ENCODE peak calls at places on chromosomes 3 and 15, in eight cellular contexts. L is AG09319; R is GF-D8; P is fibroblast of pulmonary artery; T is neuronal stem cell; J is RWPE2; X is stimulated activated CD8-positive, alpha-beta memory T cell treated with anti-CD3 and anti-CD28 coated beads, Interleukin-12 subunit alpha, Interleukin-12 subunit beta, amount 100 ng/mL, for 1 hour; N is activated effector memory CD4-positive, alpha-beta T cell treated with Interleukin-2 at 50 U/mL for 16 hours. M is an unnamed sample.

GRCh38 chr15:36429707-36430106 is 149.7 kb upstream of the CDIN1 start:
- DNase-seq in R (no peak), J (no peak), N (no peak), T (no peak), X (no peak), P (no peak), L (no peak), M (no peak)

GRCh38 chr3:13277860-13278531 is 142.1 kb downstream of the NUP210 start:
- DNase-seq in T (no peak), L (no peak), N (no peak), J (peak; percentile 30), X (no peak), R (no peak), P (peak; percentile 5), M (no peak)

GRCh38 chr3:184315871-184316661 is 1.7 kb downstream of the EIF4G1 start:
- DNase-seq in N (no peak), R (no peak), L (no peak), J (no peak), P (peak; percentile 34), X (no peak), T (no peak), M (no peak)

GRCh38 chr3:111738790-111739189 is 120.3 kb upstream of the PHLDB2 start:
- DNase-seq in N (no peak), R (no peak), T (no peak), P (no peak), X (no peak), L (no peak), J (no peak), M (no peak)

GRCh38 chr3:193945126-193945525 is 190.8 kb upstream of the HES1 start:
- DNase-seq in N (no peak), L (no peak), J (no peak), T (no peak), P (no peak), R (no peak), X (no peak), M (no peak)

GRCh38 chr15:77966540-77967290 is 110.8 kb downstream of the TBC1D2B start:
- DNase-seq in R (no peak), P (peak; percentile 58), X (peak; percentile 39), N (peak; percentile 38), L (no peak), T (no peak), J (peak; percentile 66), M (no peak)

GRCh38 chr3:69085543-69086132 is 901 bp downstream of the ARL6IP5 start:
- DNase-seq in P (no peak), N (no peak), J (no peak), X (no peak), R (no peak), L (no peak), T (no peak), M (no peak)

GRCh38 chr3:58432905-58433304 is 727 bp downstream of the PDHB start:
- DNase-seq in T (no peak), L (no peak), J (no peak), N (no peak), P (no peak), X (no peak), R (no peak), M (no peak)

GRCh38 chr3:105629725-105630124 is 239.1 kb downstream of the CBLB start:
- DNase-seq in N (no peak), P (no peak), J (no peak), L (no peak), X (no peak), R (no peak), T (no peak), M (no peak)

GRCh38 chr15:91318976-91319714 is 219.1 kb downstream of the SV2B start:
- DNase-seq in P (no peak), L (no peak), T (no peak), J (no peak), N (no peak), X (no peak), R (no peak), M (no peak)

GRCh38 chr3:105965384-105965783 is 96.6 kb upstream of the CBLB start:
- DNase-seq in R (no peak), X (no peak), T (no peak), L (peak; percentile 14), J (no peak), N (no peak), P (peak; percentile 70), M (peak; percentile 64)

GRCh38 chr3:162632672-162633071 is 1136.1 kb downstream of the OTOL1 start:
- DNase-seq in L (no peak), P (no peak), R (no peak), J (no peak), X (no peak), T (no peak), N (no peak), M (no peak)

GRCh38 chr3:168102735-168103410 is 7.1 kb upstream of the GOLIM4 start:
- DNase-seq in J (no peak), R (no peak), L (no peak), N (no peak), T (no peak), P (no peak), X (no peak), M (no peak)

GRCh38 chr15:93467327-93467726 is 378.3 kb upstream of the RGMA start:
- DNase-seq in T (no peak), P (no peak), N (no peak), J (no peak), X (no peak), L (no peak), R (no peak), M (no peak)

GRCh38 chr15:77808077-77808476 is 175.4 kb upstream of the LINGO1 start:
- DNase-seq in J (no peak), P (no peak), X (no peak), L (no peak), T (no peak), N (no peak), R (no peak), M (no peak)

GRCh38 chr3:156388469-156389150 is 166.3 kb downstream of the SSR3 start:
- DNase-seq in J (no peak), R (no peak), T (no peak), L (peak; percentile 95), P (peak; percentile 69), N (no peak), X (no peak), M (peak; percentile 99)

GRCh38 chr15:81312790-81313543 is 11.0 kb downstream of the STARD5 start:
- DNase-seq in T (no peak), R (no peak), L (peak; percentile 87), P (peak; percentile 99), N (no peak), X (no peak), J (peak; percentile 98), M (peak; percentile 97)

GRCh38 chr15:101479851-101480612 is 9.5 kb downstream of the PCSK6 start:
- DNase-seq in T (peak; percentile 53), R (no peak), P (no peak), X (no peak), N (no peak), L (no peak), J (peak; percentile 55), M (no peak)

GRCh38 chr3:121894191-121894990 is at the start of gene SLC15A2:
- DNase-seq in L (no peak), X (no peak), N (no peak), J (no peak), T (no peak), R (no peak), P (peak; percentile 13), M (no peak)

GRCh38 chr15:84659904-84660781 is 2.1 kb upstream of the NMB start:
- DNase-seq in N (no peak), X (no peak), R (no peak), P (no peak), J (no peak), T (no peak), L (no peak), M (no peak)

GRCh38 chr3:53850895-53851294 is 4.5 kb downstream of the IL17RB start:
- DNase-seq in L (peak; percentile 2), T (no peak), R (no peak), P (peak; percentile 70), J (no peak), N (no peak), X (no peak), M (no peak)

GRCh38 chr3:111246967-111247760 is 175.5 kb downstream of the NECTIN3 start:
- DNase-seq in L (no peak), X (no peak), P (peak; percentile 65), T (no peak), J (no peak), R (no peak), N (no peak), M (peak; percentile 74)

GRCh38 chr3:25460751-25461150 is 32.7 kb downstream of the RARB start:
- DNase-seq in L (no peak), N (no peak), X (no peak), T (no peak), R (no peak), J (no peak), P (peak; percentile 49), M (no peak)

GRCh38 chr15:45401665-45402161 is 23.4 kb upstream of the GATM start:
- DNase-seq in R (no peak), P (no peak), N (no peak), X (no peak), T (no peak), J (no peak), L (no peak), M (no peak)

GRCh38 chr3:111359261-111360030 is 182.6 kb upstream of the CD96 start:
- DNase-seq in N (no peak), T (no peak), J (no peak), R (no peak), L (no peak), P (no peak), X (no peak), M (no peak)

GRCh38 chr3:169604568-169604967 is 58.9 kb downstream of the MECOM start:
- DNase-seq in T (no peak), N (no peak), L (no peak), P (peak; percentile 42), R (no peak), X (no peak), J (no peak), M (no peak)

GRCh38 chr3:131091768-131092167 is 65.1 kb downstream of the NEK11 start:
- DNase-seq in X (no peak), P (no peak), R (no peak), T (no peak), N (no peak), J (no peak), L (no peak), M (no peak)

GRCh38 chr3:177443469-177443868 is 246.2 kb upstream of the TBL1XR1 start:
- DNase-seq in J (no peak), T (no peak), R (no peak), X (no peak), N (no peak), P (peak; percentile 63), L (no peak), M (no peak)

GRCh38 chr3:128067481-128067880 is 15.2 kb downstream of the SEC61A1 start:
- DNase-seq in J (no peak), T (no peak), N (no peak), R (no peak), X (no peak), P (no peak), L (no peak), M (no peak)

GRCh38 chr3:71658131-71658530 is 67.1 kb downstream of the EIF4E3 start:
- DNase-seq in R (no peak), T (no peak), N (no peak), P (peak; percentile 56), L (no peak), X (no peak), J (peak; percentile 77), M (no peak)

M was measured in GM04503.